ENCODE peak calls at places on chromosomes 2 and 18, in eight cellular contexts. P is transverse colon, Z is IMR-90, T is ovary, Q is uterus, J is spleen, H is GM12878, O is endothelial cell of umbilical vein. L is an unnamed sample.

GRCh38 chr2:161992526-161992925 is 81.5 kb downstream of the DPP4 start:
- DNase-seq in T (no peak), Z (no peak), Q (no peak), H (peak; percentile 11), O (no peak), P (no peak), J (no peak), L (no peak)

GRCh38 chr18:64234336-64234735 is 85.4 kb upstream of the LINC00305 start:
- DNase-seq in Z (no peak), Q (no peak), O (no peak), P (no peak), H (no peak), J (no peak), T (no peak), L (no peak)

GRCh38 chr2:227834423-227834822 is 20.8 kb downstream of the CCL20 start:
- DNase-seq in Z (peak; percentile 33), T (no peak), O (no peak), P (no peak), H (no peak), J (no peak), Q (no peak), L (no peak)

GRCh38 chr2:238024986-238025385 is 35.8 kb upstream of the SCLY start:
- DNase-seq in O (no peak), J (no peak), P (no peak), Q (no peak), H (no peak), T (no peak), Z (peak; percentile 89), L (no peak)

GRCh38 chr18:50558157-50558556 is 1.7 kb upstream of the MAPK4 start:
- DNase-seq in H (no peak), T (no peak), Z (no peak), Q (no peak), J (no peak), P (no peak), O (no peak), L (no peak)

GRCh38 chr2:137205324-137205723 is 440.0 kb downstream of the THSD7B start:
- DNase-seq in H (no peak), O (no peak), Z (no peak), T (no peak), P (no peak), Q (no peak), J (no peak), L (no peak)

GRCh38 chr2:24831216-24831615 is 38.0 kb downstream of the CENPO start:
- DNase-seq in T (no peak), P (peak; percentile 2), J (peak; percentile 37), Z (no peak), Q (no peak), H (no peak), O (no peak), L (no peak)

GRCh38 chr2:65999790-66000189 is 435.1 kb upstream of the MEIS1 start:
- DNase-seq in Z (no peak), P (no peak), O (no peak), Q (no peak), H (no peak), J (no peak), T (no peak), L (no peak)

GRCh38 chr18:25853716-25854465 is 236.5 kb downstream of the SS18 start:
- DNase-seq in Q (no peak), P (no peak), O (peak; percentile 47), T (no peak), H (no peak), J (no peak), Z (no peak), L (no peak)

GRCh38 chr2:239822146-239822945 is 202.8 kb downstream of the NDUFA10 start:
- DNase-seq in Z (no peak), O (no peak), P (no peak), Q (no peak), T (no peak), H (peak; percentile 4), J (no peak), L (no peak)

GRCh38 chr2:183868153-183868552 is 730.2 kb upstream of the ZNF804A start:
- DNase-seq in T (no peak), H (no peak), O (no peak), Z (no peak), P (no peak), Q (no peak), J (no peak), L (no peak)

GRCh38 chr2:715038-715437 is 37.8 kb upstream of the TMEM18 start:
- DNase-seq in T (no peak), J (no peak), O (no peak), Z (no peak), P (no peak), H (no peak), Q (no peak), L (no peak)
- H3K36me3 ChIP-seq in T (no peaks in the 10 kb centered on the region), J (no peaks in the 10 kb centered on the region), O (no peaks in the 10 kb centered on the region), Z (no peaks in the 10 kb centered on the region), P (no peaks in the 10 kb centered on the region), H (no peaks in the 10 kb centered on the region), Q (no peaks in the 10 kb centered on the region), L (no peaks in the 10 kb centered on the region)

GRCh38 chr2:56183643-56184499 is at the start of gene CCDC85A:
- DNase-seq in O (peak; percentile 86), P (peak; percentile 83), Q (peak; percentile 84), H (no peak), T (peak; percentile 39), Z (peak; percentile 55), J (peak; percentile 91), L (peak; percentile 81)
- TF ChIP-seq POLR2A in O (no peak), P (no peak), Q (no peak), H (no peak), T (no peak), Z (no peak), J (no peak), L (no peak)

GRCh38 chr18:24447961-24448360 is 12.5 kb upstream of the HRH4 start:
- DNase-seq in J (no peak), T (no peak), Z (no peak), H (no peak), P (no peak), O (no peak), Q (no peak), L (no peak)
- H3K36me3 ChIP-seq in J (peaks cover 92% of the 10 kb centered on the region), T (no peaks in the 10 kb centered on the region), Z (peaks cover 22% of the 10 kb centered on the region), H (no peaks in the 10 kb centered on the region), P (no peaks in the 10 kb centered on the region), O (peaks cover 15% of the 10 kb centered on the region), Q (no peaks in the 10 kb centered on the region), L (no peaks in the 10 kb centered on the region)

DNA sequence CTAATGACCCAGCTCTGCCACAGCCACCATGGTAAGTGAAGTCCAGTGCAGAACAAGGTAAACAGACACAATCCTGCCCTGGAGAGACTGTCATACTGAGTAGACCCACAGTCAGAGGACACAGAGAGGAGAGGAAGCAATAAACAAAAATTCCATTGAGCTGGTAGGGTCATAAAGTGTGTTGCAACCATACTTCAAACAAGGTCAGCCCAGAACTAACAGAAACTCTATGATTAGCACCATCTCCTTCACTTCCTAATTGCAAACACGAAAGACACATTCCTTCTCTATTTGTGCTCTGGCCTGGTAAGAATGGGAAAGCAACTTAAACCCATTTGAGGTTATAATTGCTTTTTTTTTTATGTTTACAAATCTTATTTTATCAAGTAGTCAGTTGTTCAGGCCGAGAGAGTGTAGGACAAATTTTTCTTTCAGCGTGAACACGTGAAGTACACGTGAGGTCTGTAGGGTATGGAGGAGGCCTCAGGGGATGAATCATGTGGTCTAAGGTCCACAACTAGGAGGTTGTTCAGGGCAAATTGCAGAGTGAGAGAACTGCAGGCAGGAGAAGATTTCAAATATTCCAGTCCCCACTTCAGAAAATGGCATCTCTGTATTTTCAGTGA is 71.4 kb upstream of the GLS start:
- DNase-seq in H (no peak), Z (no peak), Q (no peak), P (peak; percentile 38), J (no peak), T (no peak), O (no peak), L (no peak)
- TF ChIP-seq POLR2A in H (no peak), Z (no peak), Q (no peak), P (no peak), J (no peak), T (no peak), O (no peak), L (no peak)

L was measured in tibial nerve.